ENCODE peak calls at places on chromosome 21, in five cellular contexts. One of them, this sample, is unnamed.

GRCh38 chr21:22900511-22900910 is 1902.3 kb downstream of the NCAM2 start:
- DNase-seq in stimulated activated CD4-positive, alpha-beta T cell treated with anti-CD3 and anti-CD28 coated beads, Interleukin-4, amount 100 ng/mL, for 48 hours: no peak
- DNase-seq in nephron progenitor cell: no peak
- DNase-seq in left ventricle myocardium inferior: no peak
- DNase-seq in coronary artery: no peak
- DNase-seq in this sample: no peak

GRCh38 chr21:45148316-45149000 is 74.1 kb downstream of the ADARB1 start:
- DNase-seq in left ventricle myocardium inferior: no peak
- DNase-seq in nephron progenitor cell: no peak
- DNase-seq in coronary artery: no peak
- DNase-seq in stimulated activated CD4-positive, alpha-beta T cell treated with anti-CD3 and anti-CD28 coated beads, Interleukin-4, amount 100 ng/mL, for 48 hours: no peak
- DNase-seq in this sample: no peak

GRCh38 chr21:37833301-37833700 is 83.0 kb downstream of the KCNJ6 start:
- DNase-seq in left ventricle myocardium inferior: no peak
- DNase-seq in coronary artery: no peak
- DNase-seq in stimulated activated CD4-positive, alpha-beta T cell treated with anti-CD3 and anti-CD28 coated beads, Interleukin-4, amount 100 ng/mL, for 48 hours: no peak
- DNase-seq in nephron progenitor cell: no peak
- DNase-seq in this sample: no peak

GRCh38 chr21:28127390-28127789 is 865.3 kb downstream of the LTN1 start:
- DNase-seq in nephron progenitor cell: no peak
- DNase-seq in stimulated activated CD4-positive, alpha-beta T cell treated with anti-CD3 and anti-CD28 coated beads, Interleukin-4, amount 100 ng/mL, for 48 hours: no peak
- DNase-seq in coronary artery: no peak
- DNase-seq in left ventricle myocardium inferior: no peak
- DNase-seq in this sample: no peak

GRCh38 chr21:45264919-45265515 is 22.7 kb downstream of the POFUT2 start:
- DNase-seq in coronary artery: peak
- DNase-seq in nephron progenitor cell: no peak
- DNase-seq in stimulated activated CD4-positive, alpha-beta T cell treated with anti-CD3 and anti-CD28 coated beads, Interleukin-4, amount 100 ng/mL, for 48 hours: no peak
- DNase-seq in left ventricle myocardium inferior: no peak
- DNase-seq in this sample: peak

GRCh38 chr21:39332175-39332574 is 16.7 kb downstream of the HMGN1 start:
- DNase-seq in left ventricle myocardium inferior: no peak
- DNase-seq in nephron progenitor cell: no peak
- DNase-seq in stimulated activated CD4-positive, alpha-beta T cell treated with anti-CD3 and anti-CD28 coated beads, Interleukin-4, amount 100 ng/mL, for 48 hours: no peak
- DNase-seq in coronary artery: no peak
- DNase-seq in this sample: no peak

GRCh38 chr21:28885853-28886177 is 106.9 kb downstream of the LTN1 start:
- DNase-seq in stimulated activated CD4-positive, alpha-beta T cell treated with anti-CD3 and anti-CD28 coated beads, Interleukin-4, amount 100 ng/mL, for 48 hours: no peak
- DNase-seq in left ventricle myocardium inferior: no peak
- DNase-seq in coronary artery: no peak
- DNase-seq in nephron progenitor cell: no peak
- DNase-seq in this sample: no peak

GRCh38 chr21:46212721-46213484 is 15.7 kb downstream of the LSS start:
- DNase-seq in nephron progenitor cell: no peak
- DNase-seq in stimulated activated CD4-positive, alpha-beta T cell treated with anti-CD3 and anti-CD28 coated beads, Interleukin-4, amount 100 ng/mL, for 48 hours: no peak
- DNase-seq in coronary artery: peak
- DNase-seq in left ventricle myocardium inferior: no peak
- DNase-seq in this sample: peak

GRCh38 chr21:26131554-26131953 is 39.0 kb downstream of the APP start:
- DNase-seq in nephron progenitor cell: no peak
- DNase-seq in left ventricle myocardium inferior: no peak
- DNase-seq in stimulated activated CD4-positive, alpha-beta T cell treated with anti-CD3 and anti-CD28 coated beads, Interleukin-4, amount 100 ng/mL, for 48 hours: no peak
- DNase-seq in coronary artery: no peak
- DNase-seq in this sample: no peak

GRCh38 chr21:34074283-34075098 is 1.1 kb downstream of the MRPS6 start:
- DNase-seq in stimulated activated CD4-positive, alpha-beta T cell treated with anti-CD3 and anti-CD28 coated beads, Interleukin-4, amount 100 ng/mL, for 48 hours: no peak
- DNase-seq in left ventricle myocardium inferior: no peak
- DNase-seq in coronary artery: no peak
- DNase-seq in nephron progenitor cell: peak
- DNase-seq in this sample: no peak

GRCh38 chr21:31900121-31900895 is 27.5 kb downstream of the HUNK start:
- DNase-seq in left ventricle myocardium inferior: no peak
- DNase-seq in nephron progenitor cell: no peak
- DNase-seq in stimulated activated CD4-positive, alpha-beta T cell treated with anti-CD3 and anti-CD28 coated beads, Interleukin-4, amount 100 ng/mL, for 48 hours: no peak
- DNase-seq in coronary artery: no peak
- DNase-seq in this sample: no peak

GRCh38 chr21:42162831-42163510 is 56.0 kb upstream of the ABCG1 start:
- DNase-seq in stimulated activated CD4-positive, alpha-beta T cell treated with anti-CD3 and anti-CD28 coated beads, Interleukin-4, amount 100 ng/mL, for 48 hours: no peak
- DNase-seq in coronary artery: no peak
- DNase-seq in nephron progenitor cell: no peak
- DNase-seq in left ventricle myocardium inferior: no peak
- DNase-seq in this sample: no peak

GRCh38 chr21:16707274-16707673 is 805.6 kb upstream of the CXADR start:
- DNase-seq in left ventricle myocardium inferior: no peak
- DNase-seq in coronary artery: no peak
- DNase-seq in nephron progenitor cell: no peak
- DNase-seq in stimulated activated CD4-positive, alpha-beta T cell treated with anti-CD3 and anti-CD28 coated beads, Interleukin-4, amount 100 ng/mL, for 48 hours: no peak
- DNase-seq in this sample: no peak

GRCh38 chr21:26934383-26934782 is 32.5 kb downstream of the ADAMTS5 start:
- DNase-seq in coronary artery: no peak
- DNase-seq in left ventricle myocardium inferior: no peak
- DNase-seq in nephron progenitor cell: no peak
- DNase-seq in stimulated activated CD4-positive, alpha-beta T cell treated with anti-CD3 and anti-CD28 coated beads, Interleukin-4, amount 100 ng/mL, for 48 hours: no peak
- DNase-seq in this sample: no peak

GRCh38 chr21:44057960-44058651 is 46.0 kb downstream of the TRAPPC10 start:
- DNase-seq in left ventricle myocardium inferior: no peak
- DNase-seq in coronary artery: peak
- DNase-seq in stimulated activated CD4-positive, alpha-beta T cell treated with anti-CD3 and anti-CD28 coated beads, Interleukin-4, amount 100 ng/mL, for 48 hours: peak
- DNase-seq in nephron progenitor cell: no peak
- DNase-seq in this sample: no peak

GRCh38 chr21:31837613-31838390 is 35.0 kb upstream of the HUNK start:
- DNase-seq in nephron progenitor cell: no peak
- DNase-seq in left ventricle myocardium inferior: no peak
- DNase-seq in stimulated activated CD4-positive, alpha-beta T cell treated with anti-CD3 and anti-CD28 coated beads, Interleukin-4, amount 100 ng/mL, for 48 hours: no peak
- DNase-seq in coronary artery: no peak
- DNase-seq in this sample: no peak

GRCh38 chr21:34129039-34129891 is 55.9 kb downstream of the MRPS6 start:
- DNase-seq in stimulated activated CD4-positive, alpha-beta T cell treated with anti-CD3 and anti-CD28 coated beads, Interleukin-4, amount 100 ng/mL, for 48 hours: peak
- DNase-seq in nephron progenitor cell: peak
- DNase-seq in coronary artery: no peak
- DNase-seq in left ventricle myocardium inferior: peak
- DNase-seq in this sample: no peak

GRCh38 chr21:33434770-33435360 is 31.7 kb downstream of the IFNGR2 start:
- DNase-seq in nephron progenitor cell: no peak
- DNase-seq in stimulated activated CD4-positive, alpha-beta T cell treated with anti-CD3 and anti-CD28 coated beads, Interleukin-4, amount 100 ng/mL, for 48 hours: peak
- DNase-seq in coronary artery: no peak
- DNase-seq in left ventricle myocardium inferior: no peak
- DNase-seq in this sample: no peak

GRCh38 chr21:35002879-35003722 is 46.0 kb downstream of the RUNX1 start:
- DNase-seq in stimulated activated CD4-positive, alpha-beta T cell treated with anti-CD3 and anti-CD28 coated beads, Interleukin-4, amount 100 ng/mL, for 48 hours: no peak
- DNase-seq in nephron progenitor cell: no peak
- DNase-seq in left ventricle myocardium inferior: no peak
- DNase-seq in coronary artery: no peak
- DNase-seq in this sample: no peak

GRCh38 chr21:32309906-32310460 is 11.3 kb downstream of the MRAP start:
- DNase-seq in nephron progenitor cell: no peak
- DNase-seq in left ventricle myocardium inferior: no peak
- DNase-seq in coronary artery: no peak
- DNase-seq in stimulated activated CD4-positive, alpha-beta T cell treated with anti-CD3 and anti-CD28 coated beads, Interleukin-4, amount 100 ng/mL, for 48 hours: no peak
- DNase-seq in this sample: no peak

GRCh38 chr21:16956824-16957223 is 556.0 kb upstream of the CXADR start:
- DNase-seq in stimulated activated CD4-positive, alpha-beta T cell treated with anti-CD3 and anti-CD28 coated beads, Interleukin-4, amount 100 ng/mL, for 48 hours: no peak
- DNase-seq in coronary artery: no peak
- DNase-seq in nephron progenitor cell: no peak
- DNase-seq in left ventricle myocardium inferior: no peak
- DNase-seq in this sample: no peak

GRCh38 chr21:17673261-17674020 is 60.7 kb upstream of the BTG3 start:
- DNase-seq in left ventricle myocardium inferior: no peak
- DNase-seq in coronary artery: no peak
- DNase-seq in nephron progenitor cell: no peak
- DNase-seq in stimulated activated CD4-positive, alpha-beta T cell treated with anti-CD3 and anti-CD28 coated beads, Interleukin-4, amount 100 ng/mL, for 48 hours: no peak
- DNase-seq in this sample: no peak

This sample was measured in D341Med.